ENCODE peak calls at places on chromosomes 16 and 17, in ten cellular contexts. X, R, N, E, L, T, G, P, Y and A are unnamed samples.

GRCh38 chr16:351804-352520 is 561 bp downstream of the AXIN1 start:
- DNase-seq in X (no peak), R (peak; percentile 83), N (peak; percentile 65), E (no peak), L (peak; percentile 34), T (peak; percentile 35), G (peak; percentile 64), P (no peak), Y (peak; percentile 26), A (no peak)

GRCh38 chr16:54312502-54312991 is 26.0 kb upstream of the IRX3 start:
- DNase-seq in X (no peak), R (no peak), N (no peak), E (no peak), L (no peak), T (no peak), G (no peak), P (no peak), Y (no peak), A (no peak)

GRCh38 chr16:8962393-8963009 is 1.2 kb downstream of the USP7 start:
- DNase-seq in X (no peak), R (no peak), N (no peak), E (peak; percentile 65), L (peak; percentile 88), T (no peak), G (peak; percentile 60), P (no peak), Y (peak; percentile 53), A (no peak)

GRCh38 chr17:29084476-29085148 is 41.7 kb downstream of the PIPOX start:
- DNase-seq in X (no peak), R (no peak), N (no peak), E (no peak), L (no peak), T (peak; percentile 22), G (peak; percentile 18), P (no peak), Y (no peak), A (no peak)

GRCh38 chr17:39739885-39740356 is 2.2 kb downstream of the GRB7 start:
- DNase-seq in X (no peak), R (no peak), N (no peak), E (no peak), L (no peak), T (no peak), G (peak; percentile 44), P (no peak), Y (no peak), A (no peak)

GRCh38 chr16:16062023-16062932 is 112.9 kb downstream of the ABCC1 start:
- DNase-seq in X (no peak), R (no peak), N (no peak), E (no peak), L (peak; percentile 11), T (peak; percentile 37), G (peak; percentile 31), P (no peak), Y (peak; percentile 11), A (no peak)

GRCh38 chr17:44363613-44364159 is at the start of gene FAM171A2:
- DNase-seq in X (peak; percentile 46), R (no peak), N (peak; percentile 79), E (peak; percentile 62), L (peak; percentile 71), T (peak; percentile 62), G (peak; percentile 65), P (peak; percentile 82), Y (peak; percentile 74), A (peak; percentile 86)

GRCh38 chr17:21510686-21511367 is 134.7 kb downstream of the KCNJ12 start:
- DNase-seq in X (no peak), R (no peak), N (no peak), E (no peak), L (no peak), T (no peak), G (no peak), P (no peak), Y (no peak), A (no peak)

GRCh38 chr16:9256196-9256595 is 164.8 kb downstream of the HAPSTR1 start:
- DNase-seq in X (peak; percentile 4), R (no peak), N (peak; percentile 54), E (no peak), L (peak; percentile 63), T (peak; percentile 4), G (peak; percentile 48), P (no peak), Y (no peak), A (peak; percentile 73)

GRCh38 chr16:48542020-48542473 is 67.9 kb downstream of the N4BP1 start:
- DNase-seq in X (peak; percentile 63), R (peak; percentile 89), N (peak; percentile 75), E (peak; percentile 32), L (peak; percentile 47), T (peak; percentile 67), G (peak; percentile 55), P (peak; percentile 39), Y (peak; percentile 78), A (no peak)

GRCh38 chr17:79981661-79982101 is 54.0 kb downstream of the TBC1D16 start:
- DNase-seq in X (no peak), R (peak; percentile 78), N (peak; percentile 29), E (no peak), L (no peak), T (no peak), G (no peak), P (no peak), Y (no peak), A (no peak)

GRCh38 chr17:75327757-75328156 is 38.5 kb upstream of the SLC25A19 start:
- DNase-seq in X (no peak), R (no peak), N (no peak), E (no peak), L (no peak), T (no peak), G (no peak), P (no peak), Y (no peak), A (no peak)

GRCh38 chr17:73025041-73025440 is 67.4 kb downstream of the SLC39A11 start:
- DNase-seq in X (no peak), R (peak; percentile 43), N (no peak), E (no peak), L (no peak), T (no peak), G (no peak), P (no peak), Y (no peak), A (no peak)

GRCh38 chr16:391885-392335 is 5.1 kb upstream of the NME4 start:
- DNase-seq in X (peak; percentile 59), R (peak; percentile 85), N (no peak), E (peak; percentile 82), L (peak; percentile 75), T (peak; percentile 74), G (no peak), P (no peak), Y (peak; percentile 78), A (peak; percentile 86)

GRCh38 chr17:75691371-75692290 is 24.5 kb downstream of the SAP30BP start:
- DNase-seq in X (no peak), R (peak; percentile 45), N (no peak), E (no peak), L (no peak), T (peak; percentile 53), G (no peak), P (no peak), Y (no peak), A (no peak)

GRCh38 chr16:74226361-74226979 is 70.1 kb upstream of the PSMD7 start:
- DNase-seq in X (no peak), R (no peak), N (no peak), E (no peak), L (no peak), T (peak; percentile 7), G (no peak), P (peak; percentile 25), Y (peak; percentile 4), A (no peak)

GRCh38 chr17:48483471-48484131 is 47.2 kb downstream of the HOXB1 start:
- DNase-seq in X (no peak), R (no peak), N (no peak), E (no peak), L (peak; percentile 45), T (peak; percentile 97), G (no peak), P (peak; percentile 95), Y (no peak), A (no peak)

GRCh38 chr17:39951924-39952664 is 10.7 kb upstream of the GSDMA start:
- DNase-seq in X (no peak), R (no peak), N (peak; percentile 63), E (no peak), L (no peak), T (no peak), G (peak; percentile 43), P (no peak), Y (no peak), A (no peak)

GRCh38 chr17:42677921-42678781 is 1.4 kb upstream of the PLEKHH3 start:
- DNase-seq in X (peak; percentile 94), R (peak; percentile 96), N (peak; percentile 91), E (peak; percentile 58), L (peak; percentile 97), T (peak; percentile 94), G (peak; percentile 90), P (peak; percentile 97), Y (peak; percentile 86), A (peak; percentile 96)

GRCh38 chr16:80116711-80117110 is 424.1 kb upstream of the DYNLRB2 start:
- DNase-seq in X (no peak), R (no peak), N (no peak), E (no peak), L (no peak), T (no peak), G (no peak), P (no peak), Y (no peak), A (no peak)

GRCh38 chr16:31333686-31334649 is 21.0 kb upstream of the ITGAX start:
- DNase-seq in X (peak; percentile 41), R (no peak), N (no peak), E (peak; percentile 39), L (peak; percentile 56), T (peak; percentile 26), G (no peak), P (peak; percentile 61), Y (peak; percentile 40), A (no peak)

GRCh38 chr16:54546481-54546880 is 259.9 kb upstream of the IRX3 start:
- DNase-seq in X (no peak), R (no peak), N (no peak), E (no peak), L (no peak), T (no peak), G (no peak), P (no peak), Y (no peak), A (no peak)